ENCODE peak calls at places on chromosomes 12 and 14, in four cellular contexts. One of them, this sample, is unnamed.

GRCh38 chr12:65534105-65534841 is 255.8 kb downstream of the MSRB3 start:
- DNase-seq in HepG2: no peak
- DNase-seq in A549: no peak
- DNase-seq in H1: no peak
- DNase-seq in this sample: no peak

GRCh38 chr12:122983789-122984515 is 3.5 kb downstream of the ARL6IP4 start:
- DNase-seq in HepG2: peak; percentile 41
- DNase-seq in A549: no peak
- DNase-seq in H1: no peak
- DNase-seq in this sample: peak; percentile 42

GRCh38 chr12:54549774-54550451 is 512 bp downstream of the PDE1B start:
- DNase-seq in HepG2: no peak
- DNase-seq in A549: no peak
- DNase-seq in H1: no peak
- DNase-seq in this sample: no peak

GRCh38 chr14:38311655-38312054 is 55.8 kb upstream of the CLEC14A start:
- DNase-seq in HepG2: no peak
- DNase-seq in A549: no peak
- DNase-seq in H1: no peak
- DNase-seq in this sample: no peak

GRCh38 chr14:68214431-68214830 is 394.9 kb downstream of the RAD51B start:
- DNase-seq in HepG2: no peak
- DNase-seq in A549: no peak
- DNase-seq in H1: no peak
- DNase-seq in this sample: no peak

GRCh38 chr14:70904376-70904775 is 2.9 kb upstream of the PCNX1 start:
- DNase-seq in HepG2: no peak
- DNase-seq in A549: no peak
- DNase-seq in H1: no peak
- DNase-seq in this sample: no peak

GRCh38 chr14:74582910-74583581 is 29.0 kb downstream of the LTBP2 start:
- DNase-seq in HepG2: no peak
- DNase-seq in A549: no peak
- DNase-seq in H1: no peak
- DNase-seq in this sample: no peak

GRCh38 chr14:65308536-65308935 is 104.0 kb upstream of the FUT8 start:
- DNase-seq in HepG2: no peak
- DNase-seq in A549: no peak
- DNase-seq in H1: no peak
- DNase-seq in this sample: no peak

GRCh38 chr12:12210983-12211382 is 55.9 kb downstream of the LRP6 start:
- DNase-seq in HepG2: no peak
- DNase-seq in A549: no peak
- DNase-seq in H1: no peak
- DNase-seq in this sample: no peak

GRCh38 chr12:58310368-58310767 is 369.0 kb downstream of the ATP23 start:
- DNase-seq in HepG2: no peak
- DNase-seq in A549: peak; percentile 72
- DNase-seq in H1: no peak
- DNase-seq in this sample: no peak

GRCh38 chr12:97557116-97557515 is 94.5 kb downstream of the RMST start:
- DNase-seq in HepG2: no peak
- DNase-seq in A549: no peak
- DNase-seq in H1: no peak
- DNase-seq in this sample: no peak

GRCh38 chr12:19709889-19710288 is 270.6 kb downstream of the AEBP2 start:
- DNase-seq in HepG2: no peak
- DNase-seq in A549: no peak
- DNase-seq in H1: no peak
- DNase-seq in this sample: no peak

GRCh38 chr12:124665516-124665915 is 98.1 kb upstream of the NCOR2 start:
- DNase-seq in HepG2: no peak
- DNase-seq in A549: no peak
- DNase-seq in H1: no peak
- DNase-seq in this sample: no peak

GRCh38 chr14:58298477-58298879 is at the start of gene ARID4A:
- DNase-seq in HepG2: no peak
- DNase-seq in A549: no peak
- DNase-seq in H1: no peak
- DNase-seq in this sample: peak; percentile 70

GRCh38 chr12:73892181-73892580 is 645.5 kb upstream of the ATXN7L3B start:
- DNase-seq in HepG2: no peak
- DNase-seq in A549: peak; percentile 18
- DNase-seq in H1: no peak
- DNase-seq in this sample: no peak

GRCh38 chr12:116749884-116750283 is 11.8 kb downstream of the RNFT2 start:
- DNase-seq in HepG2: no peak
- DNase-seq in A549: no peak
- DNase-seq in H1: no peak
- DNase-seq in this sample: no peak

GRCh38 chr14:59427653-59428578 is 37.3 kb downstream of the GPR135 start:
- DNase-seq in HepG2: no peak
- DNase-seq in A549: no peak
- DNase-seq in H1: no peak
- DNase-seq in this sample: no peak
- TF ChIP-seq PHF8 in HepG2: no peak
- TF ChIP-seq PHF8 in A549: no peak
- TF ChIP-seq PHF8 in H1: no peak
- TF ChIP-seq PHF8 in this sample: no peak

DNA sequence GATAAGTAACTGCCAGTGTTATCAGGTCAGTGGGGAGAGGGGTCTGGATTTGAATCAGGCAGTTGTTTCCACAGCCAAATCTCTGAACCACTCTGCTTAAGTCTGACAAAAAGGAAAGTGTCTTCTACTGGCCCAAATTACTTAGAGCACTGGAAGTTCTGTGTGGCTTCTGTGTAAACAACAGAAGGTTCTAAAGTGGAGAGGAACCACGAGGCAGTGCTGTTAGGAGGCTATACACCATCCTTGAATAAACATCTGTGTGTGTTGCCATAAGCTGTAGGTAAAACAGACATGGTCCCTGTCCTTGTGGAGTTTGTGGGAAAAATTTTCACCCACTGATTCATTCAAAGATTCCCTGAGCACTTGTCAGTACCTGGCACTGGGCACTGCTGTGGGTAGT is 50.0 kb downstream of the GALNT4 start:
- DNase-seq in HepG2: no peak
- DNase-seq in A549: no peak
- DNase-seq in H1: no peak
- DNase-seq in this sample: no peak
- TF ChIP-seq PHF8 in HepG2: no peak
- TF ChIP-seq PHF8 in A549: no peak
- TF ChIP-seq PHF8 in H1: no peak
- TF ChIP-seq PHF8 in this sample: no peak

DNA sequence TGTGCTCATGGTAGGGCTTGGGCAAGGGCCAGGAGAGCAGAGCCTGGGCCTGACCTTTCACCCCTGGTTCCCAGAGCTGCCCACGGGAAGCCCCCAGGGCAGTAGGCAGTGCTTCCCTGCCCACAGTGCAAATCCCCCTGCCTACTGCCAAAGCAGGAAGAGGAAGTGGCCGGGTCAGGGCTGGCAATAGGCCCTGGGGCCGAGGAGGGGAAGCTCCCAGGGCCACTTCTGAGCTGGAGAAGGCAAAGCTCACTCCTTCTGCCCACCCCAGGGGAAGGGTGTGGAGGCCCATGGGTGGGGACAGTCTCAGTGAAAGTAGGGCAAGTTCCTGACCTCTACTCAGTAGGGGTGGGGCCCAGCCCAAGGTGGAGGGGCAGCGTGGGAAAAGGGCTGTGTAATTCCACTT is 5.4 kb upstream of the NR4A1 start:
- DNase-seq in HepG2: no peak
- DNase-seq in A549: peak; percentile 60
- DNase-seq in H1: no peak
- DNase-seq in this sample: no peak
- TF ChIP-seq PHF8 in HepG2: no peak
- TF ChIP-seq PHF8 in A549: no peak
- TF ChIP-seq PHF8 in H1: no peak
- TF ChIP-seq PHF8 in this sample: no peak

GRCh38 chr14:25841226-25841625 is 756.6 kb downstream of the NOVA1 start:
- DNase-seq in HepG2: no peak
- DNase-seq in A549: no peak
- DNase-seq in H1: no peak
- DNase-seq in this sample: no peak
- TF ChIP-seq PHF8 in HepG2: no peak
- TF ChIP-seq PHF8 in A549: no peak
- TF ChIP-seq PHF8 in H1: no peak
- TF ChIP-seq PHF8 in this sample: no peak

This sample was measured in K562.